ENCODE peak calls at places on chromosomes 13 and 19, in four cellular contexts. G is activated T-cell treated with anti-CD3 and anti-CD28 coated beads for 1 hour, O is PC-3, R is heart left ventricle. D is an unnamed sample.

GRCh38 chr19:49877879-49878743 is 609 bp downstream of the TBC1D17 start:
- DNase-seq in O (peak), G (peak), R (peak), D (peak)

GRCh38 chr13:77168232-77168631 is 141.3 kb upstream of the FBXL3 start:
- DNase-seq in G (no peak), O (peak), R (no peak), D (no peak)

GRCh38 chr13:107202371-107203023 is 634.6 kb upstream of the ARGLU1 start:
- DNase-seq in G (no peak), R (peak), O (peak), D (no peak)

GRCh38 chr13:27269114-27269665 is 1.4 kb upstream of the RASL11A start:
- DNase-seq in O (no peak), G (no peak), R (no peak), D (no peak)

GRCh38 chr19:57648336-57649003 is 15.5 kb downstream of the ZNF211 start:
- DNase-seq in G (no peak), O (no peak), R (no peak), D (no peak)

GRCh38 chr13:40031031-40031430 is 375.6 kb downstream of the COG6 start:
- DNase-seq in G (no peak), O (peak), R (no peak), D (no peak)

GRCh38 chr13:113468461-113469147 is 15.3 kb upstream of the ADPRHL1 start:
- DNase-seq in O (no peak), R (no peak), G (no peak), D (no peak)

GRCh38 chr19:56837492-56837891 is 3.0 kb downstream of the PEG3 start:
- DNase-seq in G (no peak), R (peak), O (peak), D (no peak)

GRCh38 chr13:32824671-32825070 is 191.6 kb upstream of the KL start:
- DNase-seq in R (no peak), O (peak), G (no peak), D (no peak)

GRCh38 chr13:24982333-24982999 is 113.5 kb upstream of the PABPC3 start:
- DNase-seq in R (peak), G (no peak), O (no peak), D (no peak)

GRCh38 chr13:57740719-57741118 is 109.2 kb downstream of the PCDH17 start:
- DNase-seq in R (peak), O (no peak), G (no peak), D (no peak)

GRCh38 chr13:109655206-109655600 is 131.2 kb downstream of the IRS2 start:
- DNase-seq in O (no peak), G (no peak), R (no peak), D (no peak)

GRCh38 chr19:41588497-41589209 is 12.7 kb downstream of the CEACAM21 start:
- DNase-seq in R (no peak), O (peak), G (no peak), D (no peak)

GRCh38 chr19:5250127-5250659 is 90.4 kb downstream of the PTPRS start:
- DNase-seq in O (no peak), G (no peak), R (peak), D (no peak)

GRCh38 chr13:75359266-75359665 is 122.7 kb downstream of the TBC1D4 start:
- DNase-seq in G (no peak), R (no peak), O (peak), D (no peak)

GRCh38 chr19:15210323-15210774 is 9.6 kb upstream of the NOTCH3 start:
- DNase-seq in O (peak), G (no peak), R (peak), D (no peak)

GRCh38 chr13:112894673-112895481 is 74.1 kb upstream of the MCF2L start:
- DNase-seq in R (no peak), G (no peak), O (no peak), D (no peak)

GRCh38 chr19:4448147-4448985 is 9.2 kb downstream of the UBXN6 start:
- DNase-seq in O (no peak), G (no peak), R (no peak), D (no peak)

GRCh38 chr13:30394798-30395191 is 27.5 kb upstream of the UBE2L5 start:
- DNase-seq in G (no peak), R (no peak), O (peak), D (no peak)

GRCh38 chr19:29478578-29479565 is 46.9 kb upstream of the VSTM2B start:
- DNase-seq in G (no peak), O (no peak), R (no peak), D (no peak)

GRCh38 chr13:102441085-102441484 is 39.2 kb upstream of the FGF14 start:
- DNase-seq in G (no peak), R (no peak), O (no peak), D (no peak)

GRCh38 chr19:15126511-15126910 is 19.3 kb downstream of the SYDE1 start:
- DNase-seq in R (no peak), O (no peak), G (no peak), D (no peak)

GRCh38 chr13:26895808-26896466 is 135.4 kb upstream of the GPR12 start:
- DNase-seq in G (no peak), O (no peak), R (no peak), D (no peak)

GRCh38 chr13:112760440-112760839 is 70.6 kb downstream of the ATP11A start:
- DNase-seq in G (no peak), R (no peak), O (peak), D (no peak)

GRCh38 chr19:991174-991931 is 7.2 kb downstream of the WDR18 start:
- DNase-seq in R (no peak), G (peak), O (peak), D (peak)

GRCh38 chr13:36819811-36820140 is 754 bp downstream of the RFXAP start:
- DNase-seq in O (peak), R (no peak), G (no peak), D (no peak)

GRCh38 chr19:2700660-2701360 is 1.7 kb downstream of the GNG7 start:
- DNase-seq in R (no peak), G (no peak), O (no peak), D (no peak)

GRCh38 chr19:41366089-41366488 is 2.1 kb upstream of the B9D2 start:
- DNase-seq in G (no peak), R (no peak), O (no peak), D (no peak)

GRCh38 chr13:32309812-32310706 is 5.1 kb downstream of the ZAR1L start:
- DNase-seq in G (no peak), R (no peak), O (peak), D (no peak)

GRCh38 chr13:21683034-21683733 is 12.3 kb downstream of the FGF9 start:
- DNase-seq in R (no peak), O (peak), G (no peak), D (no peak)

GRCh38 chr19:18716857-18717256 is 33.4 kb downstream of the CRTC1 start:
- DNase-seq in R (no peak), G (no peak), O (no peak), D (no peak)

GRCh38 chr13:53778937-53779336 is 750.3 kb downstream of the OLFM4 start:
- DNase-seq in R (no peak), O (peak), G (no peak), D (no peak)

D was measured in activated CD4-positive, CD25-positive, alpha-beta regulatory T cell treated with anti-CD3 and anti-CD28 coated beads, Interleukin-2, amount 50 U/mL, for 72 hours.